ENCODE peak calls at places on chromosomes 3 and 15, in six cellular contexts. A is T-helper 9 cell; J is WTC11; V is AG09309; T is stimulated activated CD4-positive, alpha-beta T cell treated with anti-CD3 and anti-CD28 coated beads, Interleukin-2, amount 100 ng/mL, for 48 hours; K is stimulated activated CD8-positive, alpha-beta memory T cell treated with anti-CD3 and anti-CD28 coated beads, Interleukin-15, amount 100 ng/mL, for 4 hours. G is an unnamed sample.

GRCh38 chr15:74631408-74631807 is 15.8 kb downstream of the CLK3 start:
- DNase-seq in J (no peak), T (no peak), A (no peak), K (no peak), V (no peak), G (no peak)

GRCh38 chr3:169811606-169812123 is 1.0 kb upstream of the LRRIQ4 start:
- DNase-seq in J (no peak), A (no peak), T (no peak), V (peak), K (no peak), G (no peak)

GRCh38 chr3:26590919-26591318 is 31.7 kb upstream of the LRRC3B start:
- DNase-seq in T (no peak), V (no peak), J (no peak), A (no peak), K (no peak), G (no peak)

GRCh38 chr15:39581501-39582285 is 814 bp downstream of the THBS1 start:
- DNase-seq in J (peak), T (no peak), A (no peak), K (no peak), V (peak), G (no peak)

GRCh38 chr15:69475769-69476358 is 23.2 kb downstream of the RPLP1 start:
- DNase-seq in K (peak), A (peak), J (peak), V (no peak), T (peak), G (peak)

GRCh38 chr15:41827290-41827879 is 507 bp upstream of the JMJD7 start:
- DNase-seq in A (peak), K (no peak), T (peak), V (no peak), J (peak), G (peak)

GRCh38 chr3:193771011-193771697 is 178.1 kb downstream of the OPA1 start:
- DNase-seq in K (no peak), T (no peak), V (no peak), A (no peak), J (no peak), G (no peak)

GRCh38 chr15:65132841-65133549 is 613 bp downstream of the PDCD7 start:
- DNase-seq in A (peak), T (peak), J (peak), K (no peak), V (no peak), G (peak)

GRCh38 chr3:165883866-165884478 is 46.7 kb upstream of the BCHE start:
- DNase-seq in A (no peak), V (no peak), T (no peak), K (no peak), J (no peak), G (no peak)

GRCh38 chr3:122497425-122497824 is 17.3 kb downstream of the KPNA1 start:
- DNase-seq in T (no peak), J (no peak), A (no peak), K (peak), V (peak), G (no peak)

GRCh38 chr3:144482876-144483275 is 511.3 kb downstream of the DIPK2A start:
- DNase-seq in K (no peak), J (no peak), T (no peak), V (no peak), A (no peak), G (no peak)

GRCh38 chr15:62648954-62649353 is 393.6 kb upstream of the TPM1 start:
- DNase-seq in T (no peak), V (no peak), K (no peak), J (no peak), A (no peak), G (no peak)

GRCh38 chr3:69324362-69325025 is 61.4 kb downstream of the FRMD4B start:
- DNase-seq in A (no peak), J (no peak), T (no peak), K (no peak), V (no peak), G (no peak)

GRCh38 chr3:141336672-141337522 is 31.4 kb upstream of the ZBTB38 start:
- DNase-seq in V (peak), J (no peak), A (no peak), K (no peak), T (no peak), G (no peak)

GRCh38 chr15:64842986-64843561 is 1.4 kb downstream of the PLEKHO2 start:
- DNase-seq in T (no peak), K (no peak), J (no peak), V (no peak), A (no peak), G (no peak)

GRCh38 chr15:33243393-33243792 is 48.9 kb upstream of the FMN1 start:
- DNase-seq in V (no peak), K (no peak), T (no peak), J (no peak), A (no peak), G (no peak)

GRCh38 chr3:98735761-98736269 is 27.3 kb upstream of the ST3GAL6 start:
- DNase-seq in J (no peak), V (no peak), K (no peak), A (no peak), T (no peak), G (no peak)

GRCh38 chr15:69973102-69973714 is 124.5 kb downstream of the TLE3 start:
- DNase-seq in K (no peak), J (no peak), A (no peak), T (peak), V (no peak), G (no peak)

GRCh38 chr3:133515127-133515526 is 58.4 kb upstream of the CDV3 start:
- DNase-seq in V (no peak), K (no peak), T (no peak), A (no peak), J (no peak), G (no peak)

GRCh38 chr3:116165190-116165589 is 280.1 kb downstream of the LSAMP start:
- DNase-seq in K (no peak), V (no peak), A (no peak), T (no peak), J (no peak), G (no peak)

GRCh38 chr15:80455668-80456442 is 51.7 kb downstream of the ARNT2 start:
- DNase-seq in J (peak), T (peak), K (peak), V (peak), A (peak), G (peak)

GRCh38 chr15:99361541-99362185 is 110.4 kb downstream of the LRRC28 start:
- DNase-seq in T (no peak), V (no peak), K (no peak), J (no peak), A (no peak), G (no peak)

GRCh38 chr3:57974796-57975388 is 33.3 kb upstream of the FLNB start:
- DNase-seq in T (no peak), V (peak), J (no peak), K (no peak), A (no peak), G (no peak)

GRCh38 chr15:27797765-27798164 is 301.4 kb downstream of the OCA2 start:
- DNase-seq in T (no peak), K (no peak), A (no peak), J (no peak), V (no peak), G (no peak)

GRCh38 chr3:58576716-58577115 is 475 bp downstream of the FAM107A start:
- DNase-seq in J (no peak), K (no peak), V (no peak), T (no peak), A (no peak), G (no peak)

GRCh38 chr3:16916840-16917239 is 32.1 kb downstream of the PLCL2 start:
- DNase-seq in A (no peak), T (no peak), J (no peak), V (no peak), K (no peak), G (no peak)

GRCh38 chr3:52167240-52167639 is 13.0 kb upstream of the POC1A start:
- DNase-seq in V (no peak), K (no peak), A (no peak), T (no peak), J (peak), G (no peak)

GRCh38 chr15:74958908-74959642 is 2.5 kb upstream of the RPP25 start:
- DNase-seq in K (no peak), V (no peak), J (peak), T (no peak), A (no peak), G (no peak)

GRCh38 chr3:18438586-18438985 is 13.4 kb upstream of the SATB1 start:
- DNase-seq in J (no peak), K (no peak), T (peak), V (no peak), A (peak), G (peak)

GRCh38 chr3:102163039-102163817 is 271.6 kb upstream of the ZPLD1 start:
- DNase-seq in J (no peak), A (no peak), V (peak), T (no peak), K (no peak), G (no peak)

GRCh38 chr3:133576169-133576568 is 2.7 kb downstream of the CDV3 start:
- DNase-seq in A (no peak), T (no peak), V (no peak), K (no peak), J (no peak), G (no peak)

G was measured in T-helper 17 cell.